ENCODE peak calls at places on chromosomes 3 and 15, in nine cellular contexts. J, F, A, Q, W, H, S, I and G are unnamed samples.

GRCh38 chr15:66701422-66702034 is 508 bp upstream of the SMAD6 start:
- DNase-seq in A (peak), F (no peak), I (peak), Q (peak), W (peak), S (no peak), J (no peak), H (no peak), G (no peak)

GRCh38 chr15:45871121-45871855 is 236.5 kb downstream of the SQOR start:
- DNase-seq in S (no peak), Q (no peak), A (no peak), J (no peak), I (peak), F (no peak), H (no peak), W (no peak), G (no peak)

GRCh38 chr3:141275511-141275910 is 43.9 kb downstream of the PXYLP1 start:
- DNase-seq in A (no peak), I (no peak), H (no peak), S (no peak), F (no peak), J (no peak), W (no peak), Q (no peak), G (no peak)

GRCh38 chr3:46359748-46360509 is 6.0 kb downstream of the CCR2 start:
- DNase-seq in H (no peak), A (no peak), S (no peak), W (no peak), Q (no peak), J (peak), I (no peak), F (no peak), G (no peak)

GRCh38 chr3:184155644-184156521 is 706 bp downstream of the DVL3 start:
- DNase-seq in Q (peak), F (no peak), W (peak), H (no peak), A (peak), S (no peak), I (peak), J (peak), G (no peak)

GRCh38 chr15:39573844-39574243 is 7.0 kb upstream of the THBS1 start:
- DNase-seq in F (no peak), W (no peak), J (peak), H (no peak), I (no peak), A (no peak), S (peak), Q (no peak), G (no peak)

GRCh38 chr3:28576590-28577220 is 228.1 kb upstream of the AZI2 start:
- DNase-seq in W (no peak), H (no peak), A (no peak), I (no peak), J (no peak), S (no peak), Q (no peak), F (no peak), G (no peak)

GRCh38 chr3:124504332-124505059 is 225.8 kb upstream of the UMPS start:
- DNase-seq in F (no peak), H (no peak), S (peak), Q (no peak), J (peak), A (peak), W (peak), I (no peak), G (no peak)

GRCh38 chr3:118380576-118380975 is 654.1 kb downstream of the IGSF11 start:
- DNase-seq in F (no peak), J (no peak), H (no peak), S (no peak), W (no peak), A (no peak), I (no peak), Q (no peak), G (no peak)

GRCh38 chr15:48493084-48493762 is 152.3 kb downstream of the FBN1 start:
- DNase-seq in I (no peak), J (peak), Q (no peak), S (peak), F (no peak), H (no peak), A (no peak), W (no peak), G (no peak)

GRCh38 chr3:119497824-119498187 is 541 bp upstream of the TIMMDC1 start:
- DNase-seq in Q (no peak), S (no peak), I (peak), A (no peak), H (no peak), J (peak), F (no peak), W (no peak), G (peak)

GRCh38 chr3:31495971-31496370 is 36.8 kb upstream of the STT3B start:
- DNase-seq in J (peak), S (no peak), A (no peak), Q (no peak), F (no peak), H (no peak), W (no peak), I (no peak), G (no peak)

GRCh38 chr3:126245811-126246727 is 65.7 kb upstream of the ALDH1L1 start:
- DNase-seq in S (no peak), Q (peak), F (no peak), A (peak), H (no peak), J (peak), W (peak), I (peak), G (peak)

GRCh38 chr3:184291044-184291737 is 7.8 kb upstream of the PSMD2 start:
- DNase-seq in S (no peak), J (no peak), Q (no peak), W (no peak), F (no peak), A (no peak), H (no peak), I (no peak), G (no peak)

GRCh38 chr3:170128977-170129431 is 52.5 kb downstream of the PHC3 start:
- DNase-seq in I (no peak), H (no peak), Q (no peak), A (no peak), J (peak), F (no peak), S (no peak), W (no peak), G (no peak)

GRCh38 chr15:101583284-101583683 is 68.9 kb downstream of the TM2D3 start:
- DNase-seq in S (no peak), J (no peak), H (no peak), A (no peak), W (no peak), F (no peak), Q (no peak), I (no peak), G (no peak)

GRCh38 chr3:88005066-88005465 is 53.7 kb downstream of the CGGBP1 start:
- DNase-seq in W (no peak), F (no peak), Q (no peak), A (no peak), S (no peak), I (no peak), J (peak), H (no peak), G (no peak)

GRCh38 chr15:100073982-100074381 is 267.8 kb downstream of the ADAMTS17 start:
- DNase-seq in Q (no peak), H (no peak), W (no peak), A (no peak), S (no peak), F (no peak), J (no peak), I (no peak), G (no peak)

GRCh38 chr3:56862352-56863062 is 60.8 kb upstream of the ARHGEF3 start:
- DNase-seq in H (no peak), A (peak), Q (no peak), J (peak), S (no peak), W (no peak), F (no peak), I (no peak), G (no peak)

GRCh38 chr15:31200735-31201151 is 99.2 kb upstream of the TRPM1 start:
- DNase-seq in Q (peak), F (no peak), I (peak), H (no peak), W (peak), J (peak), A (peak), S (peak), G (peak)

GRCh38 chr15:90138071-90138833 is 36.0 kb upstream of the IDH2 start:
- DNase-seq in Q (no peak), J (no peak), A (no peak), S (no peak), H (no peak), I (no peak), F (no peak), W (peak), G (peak)

GRCh38 chr3:115790759-115791158 is 167.4 kb downstream of the GAP43 start:
- DNase-seq in H (no peak), J (peak), Q (no peak), I (no peak), S (no peak), A (peak), W (peak), F (no peak), G (no peak)

GRCh38 chr3:110178965-110179364 is 841.6 kb upstream of the DPPA4 start:
- DNase-seq in Q (no peak), W (no peak), J (peak), F (no peak), I (no peak), H (no peak), S (no peak), A (no peak), G (no peak)

GRCh38 chr3:153901991-153902390 is 219.2 kb upstream of the ARHGEF26 start:
- DNase-seq in I (no peak), F (no peak), A (no peak), S (no peak), J (peak), W (no peak), H (no peak), Q (no peak), G (no peak)

GRCh38 chr3:124691599-124691998 is 38.7 kb upstream of the UMPS start:
- DNase-seq in H (no peak), S (no peak), I (no peak), W (no peak), F (no peak), Q (no peak), J (no peak), A (no peak), G (no peak)

GRCh38 chr3:67940200-67940952 is 286.0 kb upstream of the SUCLG2 start:
- DNase-seq in W (peak), Q (no peak), F (no peak), A (peak), J (no peak), H (no peak), S (no peak), I (peak), G (peak)

GRCh38 chr3:134308350-134308891 is 57.8 kb upstream of the RYK start:
- DNase-seq in S (peak), H (peak), A (peak), Q (peak), I (peak), F (no peak), J (peak), W (peak), G (peak)

GRCh38 chr15:43151688-43152087 is 18.3 kb downstream of the TMEM62 start:
- DNase-seq in W (no peak), J (no peak), A (no peak), H (no peak), Q (no peak), F (no peak), I (no peak), S (no peak), G (no peak)

GRCh38 chr3:149339931-149340309 is 6.5 kb upstream of the TM4SF18 start:
- DNase-seq in F (no peak), W (peak), H (peak), A (peak), S (peak), Q (peak), I (peak), J (peak), G (peak)

GRCh38 chr15:94231728-94232086 is 346 bp downstream of the MCTP2 start:
- DNase-seq in I (peak), Q (no peak), W (no peak), J (no peak), A (peak), H (no peak), F (no peak), S (no peak), G (no peak)

GRCh38 chr3:13895155-13896105 is 15.6 kb upstream of the WNT7A start:
- DNase-seq in H (peak), J (peak), A (peak), S (peak), Q (peak), F (peak), I (peak), W (peak), G (peak)
- TF ChIP-seq POLR2A in H (peak), J (no peak), A (peak), S (peak), Q (no peak), F (peak), I (peak), W (peak), G (peak)

GRCh38 chr3:10532939-10533730 is 27.7 kb upstream of the ATP2B2 start:
- DNase-seq in Q (no peak), S (no peak), J (no peak), H (peak), F (peak), A (no peak), W (no peak), I (no peak), G (no peak)
- H3K4me3 ChIP-seq in Q (no peak), S (no peak), J (no peak), H (no peak), F (no peak), A (no peak), W (no peak), I (no peak), G (no peak)

GRCh38 chr3:188854395-188855149 is 317.2 kb upstream of the TPRG1 start:
- DNase-seq in H (no peak), I (no peak), S (no peak), J (peak), F (no peak), W (no peak), Q (no peak), A (no peak), G (peak)

GRCh38 chr3:188848947-188849346 is 322.8 kb upstream of the TPRG1 start:
- DNase-seq in I (no peak), H (no peak), W (peak), Q (no peak), J (no peak), A (no peak), S (no peak), F (no peak), G (no peak)

GRCh38 chr3:188855690-188856089 is 316.1 kb upstream of the TPRG1 start:
- DNase-seq in H (no peak), I (no peak), A (no peak), S (no peak), W (no peak), J (no peak), Q (no peak), F (no peak), G (no peak)

DNA sequence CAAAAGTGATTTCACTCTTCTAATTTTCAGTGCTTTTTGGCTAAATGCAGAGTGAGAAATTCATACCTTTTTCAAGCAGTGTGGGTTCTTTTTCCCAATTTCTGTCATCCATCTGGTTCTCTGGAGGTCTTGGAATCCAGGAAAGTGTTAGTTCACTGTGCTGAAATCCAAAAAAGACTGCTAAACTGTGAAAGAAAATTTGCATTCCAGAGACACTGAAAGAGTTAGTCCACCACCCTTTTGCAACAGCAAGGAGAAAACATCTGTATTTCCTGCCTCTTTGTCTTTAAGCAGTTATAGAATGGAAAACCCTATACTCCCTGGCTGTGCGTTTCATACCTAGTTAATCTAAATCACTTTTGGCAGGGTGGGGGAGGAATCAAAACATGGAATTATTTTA is 317.9 kb upstream of the TPRG1 start:
- DNase-seq in A (no peak), W (no peak), Q (no peak), S (no peak), H (no peak), I (no peak), F (no peak), J (peak), G (no peak)
- H3K27ac ChIP-seq in A (peak), W (peak), Q (no peak), S (peak), H (peak), I (peak), F (peak), J (peak), G (peak)

GRCh38 chr3:99829844-99830243 is 12.2 kb downstream of the CMSS1 start:
- DNase-seq in S (no peak), Q (no peak), F (no peak), H (no peak), A (no peak), W (no peak), J (no peak), I (no peak), G (no peak)
- TF ChIP-seq POLR2A in S (no peak), Q (no peak), F (no peak), H (no peak), A (no peak), W (no peak), J (no peak), I (no peak), G (no peak)

GRCh38 chr15:59994855-59995557 is 9.1 kb upstream of the FOXB1 start:
- DNase-seq in A (no peak), F (no peak), H (no peak), J (no peak), S (no peak), Q (no peak), W (no peak), I (no peak), G (no peak)
- H3K4me3 ChIP-seq in A (no peak), F (no peak), H (no peak), J (no peak), S (no peak), Q (no peak), W (no peak), I (no peak), G (no peak)

GRCh38 chr3:70233112-70233511 is 79.3 kb downstream of the MDFIC2 start:
- DNase-seq in S (no peak), Q (no peak), I (no peak), W (no peak), H (no peak), A (no peak), F (no peak), J (no peak), G (no peak)

GRCh38 chr3:70233812-70234211 is 78.6 kb downstream of the MDFIC2 start:
- DNase-seq in F (no peak), H (no peak), A (no peak), J (no peak), W (no peak), I (no peak), S (no peak), Q (no peak), G (no peak)

GRCh38 chr3:70227437-70227836 is 85.0 kb downstream of the MDFIC2 start:
- DNase-seq in S (no peak), J (no peak), A (no peak), Q (no peak), F (no peak), I (no peak), W (no peak), H (no peak), G (no peak)

GRCh38 chr3:70231224-70231623 is 81.2 kb downstream of the MDFIC2 start:
- DNase-seq in H (no peak), A (no peak), F (no peak), Q (no peak), J (no peak), I (no peak), S (no peak), W (no peak), G (no peak)
- H3K27ac ChIP-seq in H (no peak), A (no peak), F (no peak), Q (no peak), J (no peak), I (no peak), S (no peak), W (no peak), G (no peak)

DNA sequence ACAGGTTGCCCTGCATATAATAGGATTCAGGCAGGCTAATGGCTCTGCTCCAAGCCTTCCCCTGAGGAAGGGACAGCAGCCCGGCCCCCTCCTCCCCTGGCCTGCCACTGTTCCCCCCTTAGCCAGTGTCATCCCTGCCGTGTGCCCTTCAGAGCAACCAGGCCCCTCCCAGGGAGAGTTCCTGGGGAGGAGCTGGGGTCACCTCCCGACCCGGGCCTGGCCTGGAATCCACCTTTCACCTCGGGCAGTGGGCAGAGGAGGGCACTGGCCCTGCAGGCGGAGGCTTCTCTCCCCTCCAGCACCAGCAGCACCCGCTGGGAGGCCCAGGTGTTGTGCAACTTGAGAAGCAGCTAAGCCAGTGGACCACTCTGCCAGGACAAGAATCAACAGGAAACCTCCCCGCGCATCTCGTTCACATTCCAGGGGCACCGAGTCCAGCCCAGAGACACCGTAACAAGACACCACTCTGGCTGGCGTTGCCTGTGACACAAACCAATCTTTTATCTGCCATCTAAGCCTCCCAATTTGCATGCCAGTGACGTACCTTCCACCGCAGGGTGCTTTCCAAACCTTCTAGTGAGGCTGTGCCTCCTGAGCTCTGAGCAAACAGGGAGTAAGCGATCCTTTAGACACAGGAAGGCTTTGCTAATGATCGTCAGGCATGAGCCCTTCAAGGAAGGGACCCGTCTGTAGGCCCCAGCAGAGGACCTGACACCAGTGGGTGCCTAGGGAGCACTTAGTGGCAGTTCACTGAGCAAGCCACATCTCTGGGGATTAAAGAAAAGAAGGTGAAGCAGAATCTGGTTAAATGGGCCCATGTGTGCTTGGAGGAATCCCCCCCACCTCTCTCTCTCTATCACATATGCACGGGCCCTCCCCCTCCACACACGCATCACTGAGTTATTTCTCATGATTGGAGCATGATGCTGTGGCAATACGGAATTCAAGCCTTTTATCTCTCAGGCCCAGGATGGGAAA is 98.9 kb upstream of the TLE3 start:
- DNase-seq in J (peak), S (no peak), Q (no peak), W (no peak), I (peak), A (no peak), H (peak), F (peak), G (peak)
- TF ChIP-seq POLR2A in J (no peak), S (no peak), Q (no peak), W (no peak), I (no peak), A (no peak), H (no peak), F (no peak), G (peak)